ENCODE peak calls at places on chromosomes 1 and 21, in eight cellular contexts. One of them, this sample, is unnamed.

GRCh38 chr1:245622332-245623014 is 467.7 kb downstream of the KIF26B start:
- DNase-seq in RWPE1: no peak
- DNase-seq in activated T-helper 1 cell treated with anti-CD3 and anti-CD28 coated beads, Interleukin-12 subunit alpha, Interleukin-12 subunit beta, Interleukin-2, Interleukin-4 antibody, amounts not matched to agents 30 ng/mL and 10 ng/mL and 1 ng/mL, durations not matched to agents 14 hours and 24 hours and 36 hours: no peak
- DNase-seq in aorta: no peak
- DNase-seq in iris pigment epithelial cell: no peak
- DNase-seq in caudate nucleus: no peak
- DNase-seq in pancreas: no peak
- DNase-seq in frontal cortex: no peak
- DNase-seq in this sample: no peak

GRCh38 chr1:52633291-52633754 is 355 bp downstream of the SHISAL2A start:
- DNase-seq in iris pigment epithelial cell: no peak
- DNase-seq in activated T-helper 1 cell treated with anti-CD3 and anti-CD28 coated beads, Interleukin-12 subunit alpha, Interleukin-12 subunit beta, Interleukin-2, Interleukin-4 antibody, amounts not matched to agents 30 ng/mL and 10 ng/mL and 1 ng/mL, durations not matched to agents 14 hours and 24 hours and 36 hours: peak; percentile 24
- DNase-seq in caudate nucleus: no peak
- DNase-seq in RWPE1: no peak
- DNase-seq in pancreas: no peak
- DNase-seq in aorta: no peak
- DNase-seq in frontal cortex: no peak
- DNase-seq in this sample: no peak

GRCh38 chr1:25799758-25800537 is at the start of gene SELENON:
- DNase-seq in frontal cortex: peak; percentile 88
- DNase-seq in iris pigment epithelial cell: peak; percentile 27
- DNase-seq in RWPE1: peak; percentile 45
- DNase-seq in activated T-helper 1 cell treated with anti-CD3 and anti-CD28 coated beads, Interleukin-12 subunit alpha, Interleukin-12 subunit beta, Interleukin-2, Interleukin-4 antibody, amounts not matched to agents 30 ng/mL and 10 ng/mL and 1 ng/mL, durations not matched to agents 14 hours and 24 hours and 36 hours: peak; percentile 17
- DNase-seq in aorta: peak; percentile 89
- DNase-seq in pancreas: peak; percentile 80
- DNase-seq in caudate nucleus: no peak
- DNase-seq in this sample: no peak

GRCh38 chr1:186193224-186193623 is 181.8 kb downstream of the TPR start:
- DNase-seq in frontal cortex: no peak
- DNase-seq in caudate nucleus: no peak
- DNase-seq in aorta: no peak
- DNase-seq in iris pigment epithelial cell: no peak
- DNase-seq in activated T-helper 1 cell treated with anti-CD3 and anti-CD28 coated beads, Interleukin-12 subunit alpha, Interleukin-12 subunit beta, Interleukin-2, Interleukin-4 antibody, amounts not matched to agents 30 ng/mL and 10 ng/mL and 1 ng/mL, durations not matched to agents 14 hours and 24 hours and 36 hours: no peak
- DNase-seq in pancreas: no peak
- DNase-seq in RWPE1: no peak
- DNase-seq in this sample: no peak

GRCh38 chr1:75643460-75643859 is 32.5 kb upstream of the SLC44A5 start:
- DNase-seq in RWPE1: no peak
- DNase-seq in frontal cortex: no peak
- DNase-seq in iris pigment epithelial cell: no peak
- DNase-seq in activated T-helper 1 cell treated with anti-CD3 and anti-CD28 coated beads, Interleukin-12 subunit alpha, Interleukin-12 subunit beta, Interleukin-2, Interleukin-4 antibody, amounts not matched to agents 30 ng/mL and 10 ng/mL and 1 ng/mL, durations not matched to agents 14 hours and 24 hours and 36 hours: no peak
- DNase-seq in pancreas: no peak
- DNase-seq in aorta: no peak
- DNase-seq in caudate nucleus: no peak
- DNase-seq in this sample: no peak

GRCh38 chr1:15187175-15187810 is 33.7 kb downstream of the TMEM51 start:
- DNase-seq in iris pigment epithelial cell: no peak
- DNase-seq in pancreas: no peak
- DNase-seq in activated T-helper 1 cell treated with anti-CD3 and anti-CD28 coated beads, Interleukin-12 subunit alpha, Interleukin-12 subunit beta, Interleukin-2, Interleukin-4 antibody, amounts not matched to agents 30 ng/mL and 10 ng/mL and 1 ng/mL, durations not matched to agents 14 hours and 24 hours and 36 hours: no peak
- DNase-seq in frontal cortex: no peak
- DNase-seq in caudate nucleus: no peak
- DNase-seq in RWPE1: no peak
- DNase-seq in aorta: no peak
- DNase-seq in this sample: no peak

GRCh38 chr1:8364528-8365442 is 46.9 kb downstream of the SLC45A1 start:
- DNase-seq in RWPE1: no peak
- DNase-seq in frontal cortex: no peak
- DNase-seq in aorta: peak; percentile 68
- DNase-seq in iris pigment epithelial cell: no peak
- DNase-seq in activated T-helper 1 cell treated with anti-CD3 and anti-CD28 coated beads, Interleukin-12 subunit alpha, Interleukin-12 subunit beta, Interleukin-2, Interleukin-4 antibody, amounts not matched to agents 30 ng/mL and 10 ng/mL and 1 ng/mL, durations not matched to agents 14 hours and 24 hours and 36 hours: no peak
- DNase-seq in caudate nucleus: no peak
- DNase-seq in pancreas: no peak
- DNase-seq in this sample: no peak

GRCh38 chr1:97636941-97637340 is 283.9 kb downstream of the DPYD start:
- DNase-seq in RWPE1: no peak
- DNase-seq in iris pigment epithelial cell: no peak
- DNase-seq in frontal cortex: no peak
- DNase-seq in pancreas: no peak
- DNase-seq in caudate nucleus: no peak
- DNase-seq in aorta: no peak
- DNase-seq in activated T-helper 1 cell treated with anti-CD3 and anti-CD28 coated beads, Interleukin-12 subunit alpha, Interleukin-12 subunit beta, Interleukin-2, Interleukin-4 antibody, amounts not matched to agents 30 ng/mL and 10 ng/mL and 1 ng/mL, durations not matched to agents 14 hours and 24 hours and 36 hours: no peak
- DNase-seq in this sample: no peak

GRCh38 chr1:218322762-218323161 is 22.4 kb upstream of the TGFB2 start:
- DNase-seq in aorta: no peak
- DNase-seq in activated T-helper 1 cell treated with anti-CD3 and anti-CD28 coated beads, Interleukin-12 subunit alpha, Interleukin-12 subunit beta, Interleukin-2, Interleukin-4 antibody, amounts not matched to agents 30 ng/mL and 10 ng/mL and 1 ng/mL, durations not matched to agents 14 hours and 24 hours and 36 hours: no peak
- DNase-seq in iris pigment epithelial cell: no peak
- DNase-seq in pancreas: no peak
- DNase-seq in RWPE1: no peak
- DNase-seq in frontal cortex: no peak
- DNase-seq in caudate nucleus: no peak
- DNase-seq in this sample: no peak

GRCh38 chr1:100034465-100034864 is 64.7 kb downstream of the SLC35A3 start:
- DNase-seq in pancreas: no peak
- DNase-seq in frontal cortex: no peak
- DNase-seq in RWPE1: peak; percentile 40
- DNase-seq in iris pigment epithelial cell: peak; percentile 50
- DNase-seq in aorta: no peak
- DNase-seq in caudate nucleus: no peak
- DNase-seq in activated T-helper 1 cell treated with anti-CD3 and anti-CD28 coated beads, Interleukin-12 subunit alpha, Interleukin-12 subunit beta, Interleukin-2, Interleukin-4 antibody, amounts not matched to agents 30 ng/mL and 10 ng/mL and 1 ng/mL, durations not matched to agents 14 hours and 24 hours and 36 hours: no peak
- DNase-seq in this sample: no peak

GRCh38 chr1:225462714-225463574 is 35.1 kb upstream of the LBR start:
- DNase-seq in activated T-helper 1 cell treated with anti-CD3 and anti-CD28 coated beads, Interleukin-12 subunit alpha, Interleukin-12 subunit beta, Interleukin-2, Interleukin-4 antibody, amounts not matched to agents 30 ng/mL and 10 ng/mL and 1 ng/mL, durations not matched to agents 14 hours and 24 hours and 36 hours: no peak
- DNase-seq in frontal cortex: no peak
- DNase-seq in RWPE1: peak; percentile 64
- DNase-seq in caudate nucleus: no peak
- DNase-seq in pancreas: peak; percentile 61
- DNase-seq in aorta: peak; percentile 39
- DNase-seq in iris pigment epithelial cell: no peak
- DNase-seq in this sample: no peak

GRCh38 chr1:200150721-200151120 is 123.2 kb downstream of the NR5A2 start:
- DNase-seq in iris pigment epithelial cell: peak; percentile 83
- DNase-seq in caudate nucleus: no peak
- DNase-seq in RWPE1: peak; percentile 94
- DNase-seq in activated T-helper 1 cell treated with anti-CD3 and anti-CD28 coated beads, Interleukin-12 subunit alpha, Interleukin-12 subunit beta, Interleukin-2, Interleukin-4 antibody, amounts not matched to agents 30 ng/mL and 10 ng/mL and 1 ng/mL, durations not matched to agents 14 hours and 24 hours and 36 hours: no peak
- DNase-seq in aorta: no peak
- DNase-seq in pancreas: no peak
- DNase-seq in frontal cortex: no peak
- DNase-seq in this sample: no peak

GRCh38 chr1:59730759-59731478 is 83.8 kb upstream of the HOOK1 start:
- DNase-seq in aorta: peak; percentile 91
- DNase-seq in activated T-helper 1 cell treated with anti-CD3 and anti-CD28 coated beads, Interleukin-12 subunit alpha, Interleukin-12 subunit beta, Interleukin-2, Interleukin-4 antibody, amounts not matched to agents 30 ng/mL and 10 ng/mL and 1 ng/mL, durations not matched to agents 14 hours and 24 hours and 36 hours: peak; percentile 9
- DNase-seq in RWPE1: peak; percentile 79
- DNase-seq in caudate nucleus: no peak
- DNase-seq in pancreas: no peak
- DNase-seq in iris pigment epithelial cell: peak; percentile 97
- DNase-seq in frontal cortex: no peak
- DNase-seq in this sample: peak; percentile 82

GRCh38 chr21:15023782-15024181 is 41.0 kb downstream of the NRIP1 start:
- DNase-seq in frontal cortex: no peak
- DNase-seq in aorta: no peak
- DNase-seq in RWPE1: no peak
- DNase-seq in pancreas: no peak
- DNase-seq in activated T-helper 1 cell treated with anti-CD3 and anti-CD28 coated beads, Interleukin-12 subunit alpha, Interleukin-12 subunit beta, Interleukin-2, Interleukin-4 antibody, amounts not matched to agents 30 ng/mL and 10 ng/mL and 1 ng/mL, durations not matched to agents 14 hours and 24 hours and 36 hours: no peak
- DNase-seq in caudate nucleus: no peak
- DNase-seq in iris pigment epithelial cell: peak; percentile 85
- DNase-seq in this sample: no peak

GRCh38 chr1:180627411-180627810 is 4.4 kb upstream of the XPR1 start:
- DNase-seq in RWPE1: no peak
- DNase-seq in caudate nucleus: no peak
- DNase-seq in pancreas: no peak
- DNase-seq in iris pigment epithelial cell: peak; percentile 28
- DNase-seq in aorta: no peak
- DNase-seq in activated T-helper 1 cell treated with anti-CD3 and anti-CD28 coated beads, Interleukin-12 subunit alpha, Interleukin-12 subunit beta, Interleukin-2, Interleukin-4 antibody, amounts not matched to agents 30 ng/mL and 10 ng/mL and 1 ng/mL, durations not matched to agents 14 hours and 24 hours and 36 hours: no peak
- DNase-seq in frontal cortex: no peak
- DNase-seq in this sample: no peak

GRCh38 chr1:178271471-178271870 is 177.6 kb downstream of the RASAL2 start:
- DNase-seq in caudate nucleus: no peak
- DNase-seq in iris pigment epithelial cell: no peak
- DNase-seq in activated T-helper 1 cell treated with anti-CD3 and anti-CD28 coated beads, Interleukin-12 subunit alpha, Interleukin-12 subunit beta, Interleukin-2, Interleukin-4 antibody, amounts not matched to agents 30 ng/mL and 10 ng/mL and 1 ng/mL, durations not matched to agents 14 hours and 24 hours and 36 hours: no peak
- DNase-seq in frontal cortex: no peak
- DNase-seq in aorta: no peak
- DNase-seq in pancreas: no peak
- DNase-seq in RWPE1: no peak
- DNase-seq in this sample: no peak

GRCh38 chr1:152811050-152811449 is 721 bp upstream of the LCE1B start:
- DNase-seq in pancreas: no peak
- DNase-seq in RWPE1: peak; percentile 13
- DNase-seq in frontal cortex: no peak
- DNase-seq in activated T-helper 1 cell treated with anti-CD3 and anti-CD28 coated beads, Interleukin-12 subunit alpha, Interleukin-12 subunit beta, Interleukin-2, Interleukin-4 antibody, amounts not matched to agents 30 ng/mL and 10 ng/mL and 1 ng/mL, durations not matched to agents 14 hours and 24 hours and 36 hours: no peak
- DNase-seq in iris pigment epithelial cell: no peak
- DNase-seq in aorta: no peak
- DNase-seq in caudate nucleus: no peak
- DNase-seq in this sample: no peak

GRCh38 chr1:27518808-27519207 is 28.8 kb upstream of the WASF2 start:
- DNase-seq in frontal cortex: no peak
- DNase-seq in pancreas: no peak
- DNase-seq in iris pigment epithelial cell: no peak
- DNase-seq in aorta: no peak
- DNase-seq in caudate nucleus: no peak
- DNase-seq in activated T-helper 1 cell treated with anti-CD3 and anti-CD28 coated beads, Interleukin-12 subunit alpha, Interleukin-12 subunit beta, Interleukin-2, Interleukin-4 antibody, amounts not matched to agents 30 ng/mL and 10 ng/mL and 1 ng/mL, durations not matched to agents 14 hours and 24 hours and 36 hours: no peak
- DNase-seq in RWPE1: no peak
- DNase-seq in this sample: no peak

GRCh38 chr21:28283652-28284490 is 708.8 kb downstream of the LTN1 start:
- DNase-seq in iris pigment epithelial cell: peak; percentile 98
- DNase-seq in caudate nucleus: no peak
- DNase-seq in aorta: no peak
- DNase-seq in activated T-helper 1 cell treated with anti-CD3 and anti-CD28 coated beads, Interleukin-12 subunit alpha, Interleukin-12 subunit beta, Interleukin-2, Interleukin-4 antibody, amounts not matched to agents 30 ng/mL and 10 ng/mL and 1 ng/mL, durations not matched to agents 14 hours and 24 hours and 36 hours: no peak
- DNase-seq in frontal cortex: no peak
- DNase-seq in pancreas: no peak
- DNase-seq in RWPE1: no peak
- DNase-seq in this sample: peak; percentile 36

GRCh38 chr1:151989131-151989868 is 4.4 kb downstream of the S100A10 start:
- DNase-seq in iris pigment epithelial cell: peak; percentile 90
- DNase-seq in activated T-helper 1 cell treated with anti-CD3 and anti-CD28 coated beads, Interleukin-12 subunit alpha, Interleukin-12 subunit beta, Interleukin-2, Interleukin-4 antibody, amounts not matched to agents 30 ng/mL and 10 ng/mL and 1 ng/mL, durations not matched to agents 14 hours and 24 hours and 36 hours: no peak
- DNase-seq in frontal cortex: no peak
- DNase-seq in caudate nucleus: no peak
- DNase-seq in RWPE1: peak; percentile 79
- DNase-seq in pancreas: no peak
- DNase-seq in aorta: peak; percentile 90
- DNase-seq in this sample: peak; percentile 65

GRCh38 chr1:174875306-174875705 is 124.4 kb upstream of the CACYBP start:
- DNase-seq in pancreas: peak; percentile 79
- DNase-seq in activated T-helper 1 cell treated with anti-CD3 and anti-CD28 coated beads, Interleukin-12 subunit alpha, Interleukin-12 subunit beta, Interleukin-2, Interleukin-4 antibody, amounts not matched to agents 30 ng/mL and 10 ng/mL and 1 ng/mL, durations not matched to agents 14 hours and 24 hours and 36 hours: no peak
- DNase-seq in caudate nucleus: no peak
- DNase-seq in aorta: no peak
- DNase-seq in frontal cortex: no peak
- DNase-seq in RWPE1: peak; percentile 52
- DNase-seq in iris pigment epithelial cell: no peak
- DNase-seq in this sample: peak; percentile 84

GRCh38 chr1:30929135-30929889 is 20.8 kb upstream of the SDC3 start:
- DNase-seq in iris pigment epithelial cell: peak; percentile 43
- DNase-seq in frontal cortex: no peak
- DNase-seq in caudate nucleus: no peak
- DNase-seq in activated T-helper 1 cell treated with anti-CD3 and anti-CD28 coated beads, Interleukin-12 subunit alpha, Interleukin-12 subunit beta, Interleukin-2, Interleukin-4 antibody, amounts not matched to agents 30 ng/mL and 10 ng/mL and 1 ng/mL, durations not matched to agents 14 hours and 24 hours and 36 hours: peak; percentile 30
- DNase-seq in RWPE1: peak; percentile 48
- DNase-seq in pancreas: no peak
- DNase-seq in aorta: no peak
- DNase-seq in this sample: no peak

GRCh38 chr1:14190508-14190907 is 408.0 kb upstream of the KAZN start:
- DNase-seq in iris pigment epithelial cell: peak; percentile 28
- DNase-seq in RWPE1: peak; percentile 95
- DNase-seq in aorta: no peak
- DNase-seq in pancreas: no peak
- DNase-seq in activated T-helper 1 cell treated with anti-CD3 and anti-CD28 coated beads, Interleukin-12 subunit alpha, Interleukin-12 subunit beta, Interleukin-2, Interleukin-4 antibody, amounts not matched to agents 30 ng/mL and 10 ng/mL and 1 ng/mL, durations not matched to agents 14 hours and 24 hours and 36 hours: no peak
- DNase-seq in frontal cortex: no peak
- DNase-seq in caudate nucleus: no peak
- DNase-seq in this sample: peak; percentile 28

GRCh38 chr1:115679141-115679611 is 37.4 kb downstream of the VANGL1 start:
- DNase-seq in activated T-helper 1 cell treated with anti-CD3 and anti-CD28 coated beads, Interleukin-12 subunit alpha, Interleukin-12 subunit beta, Interleukin-2, Interleukin-4 antibody, amounts not matched to agents 30 ng/mL and 10 ng/mL and 1 ng/mL, durations not matched to agents 14 hours and 24 hours and 36 hours: no peak
- DNase-seq in pancreas: no peak
- DNase-seq in frontal cortex: no peak
- DNase-seq in iris pigment epithelial cell: peak; percentile 77
- DNase-seq in aorta: peak; percentile 87
- DNase-seq in RWPE1: peak; percentile 76
- DNase-seq in caudate nucleus: no peak
- DNase-seq in this sample: no peak

GRCh38 chr1:170063109-170063826 is 11.2 kb downstream of the KIFAP3 start:
- DNase-seq in activated T-helper 1 cell treated with anti-CD3 and anti-CD28 coated beads, Interleukin-12 subunit alpha, Interleukin-12 subunit beta, Interleukin-2, Interleukin-4 antibody, amounts not matched to agents 30 ng/mL and 10 ng/mL and 1 ng/mL, durations not matched to agents 14 hours and 24 hours and 36 hours: no peak
- DNase-seq in pancreas: no peak
- DNase-seq in RWPE1: peak; percentile 82
- DNase-seq in aorta: no peak
- DNase-seq in caudate nucleus: no peak
- DNase-seq in iris pigment epithelial cell: peak; percentile 41
- DNase-seq in frontal cortex: no peak
- DNase-seq in this sample: no peak

GRCh38 chr1:150551784-150552691 is 2.8 kb downstream of the ADAMTSL4 start:
- DNase-seq in pancreas: no peak
- DNase-seq in aorta: peak; percentile 95
- DNase-seq in caudate nucleus: no peak
- DNase-seq in activated T-helper 1 cell treated with anti-CD3 and anti-CD28 coated beads, Interleukin-12 subunit alpha, Interleukin-12 subunit beta, Interleukin-2, Interleukin-4 antibody, amounts not matched to agents 30 ng/mL and 10 ng/mL and 1 ng/mL, durations not matched to agents 14 hours and 24 hours and 36 hours: no peak
- DNase-seq in frontal cortex: peak; percentile 58
- DNase-seq in iris pigment epithelial cell: peak; percentile 97
- DNase-seq in RWPE1: peak; percentile 90
- DNase-seq in this sample: peak; percentile 79

GRCh38 chr1:115282825-115283224 is 55.2 kb downstream of the NGF start:
- DNase-seq in pancreas: no peak
- DNase-seq in iris pigment epithelial cell: no peak
- DNase-seq in aorta: peak; percentile 86
- DNase-seq in activated T-helper 1 cell treated with anti-CD3 and anti-CD28 coated beads, Interleukin-12 subunit alpha, Interleukin-12 subunit beta, Interleukin-2, Interleukin-4 antibody, amounts not matched to agents 30 ng/mL and 10 ng/mL and 1 ng/mL, durations not matched to agents 14 hours and 24 hours and 36 hours: no peak
- DNase-seq in frontal cortex: no peak
- DNase-seq in caudate nucleus: no peak
- DNase-seq in RWPE1: no peak
- DNase-seq in this sample: peak; percentile 54

GRCh38 chr1:67524143-67525052 is 94.2 kb upstream of the SERBP1 start:
- DNase-seq in caudate nucleus: no peak
- DNase-seq in aorta: no peak
- DNase-seq in activated T-helper 1 cell treated with anti-CD3 and anti-CD28 coated beads, Interleukin-12 subunit alpha, Interleukin-12 subunit beta, Interleukin-2, Interleukin-4 antibody, amounts not matched to agents 30 ng/mL and 10 ng/mL and 1 ng/mL, durations not matched to agents 14 hours and 24 hours and 36 hours: no peak
- DNase-seq in RWPE1: no peak
- DNase-seq in iris pigment epithelial cell: no peak
- DNase-seq in pancreas: no peak
- DNase-seq in frontal cortex: no peak
- DNase-seq in this sample: no peak

GRCh38 chr1:159429074-159429861 is 2.7 kb upstream of the OR10J4 start:
- DNase-seq in caudate nucleus: no peak
- DNase-seq in pancreas: no peak
- DNase-seq in frontal cortex: no peak
- DNase-seq in aorta: no peak
- DNase-seq in RWPE1: peak; percentile 4
- DNase-seq in activated T-helper 1 cell treated with anti-CD3 and anti-CD28 coated beads, Interleukin-12 subunit alpha, Interleukin-12 subunit beta, Interleukin-2, Interleukin-4 antibody, amounts not matched to agents 30 ng/mL and 10 ng/mL and 1 ng/mL, durations not matched to agents 14 hours and 24 hours and 36 hours: no peak
- DNase-seq in iris pigment epithelial cell: peak; percentile 91
- DNase-seq in this sample: no peak

GRCh38 chr1:181126289-181126688 is 37.8 kb downstream of the IER5 start:
- DNase-seq in caudate nucleus: no peak
- DNase-seq in RWPE1: no peak
- DNase-seq in aorta: no peak
- DNase-seq in frontal cortex: no peak
- DNase-seq in iris pigment epithelial cell: no peak
- DNase-seq in activated T-helper 1 cell treated with anti-CD3 and anti-CD28 coated beads, Interleukin-12 subunit alpha, Interleukin-12 subunit beta, Interleukin-2, Interleukin-4 antibody, amounts not matched to agents 30 ng/mL and 10 ng/mL and 1 ng/mL, durations not matched to agents 14 hours and 24 hours and 36 hours: no peak
- DNase-seq in pancreas: no peak
- DNase-seq in this sample: no peak

GRCh38 chr1:35886606-35887431 is 3.8 kb downstream of the AGO1 start:
- DNase-seq in pancreas: no peak
- DNase-seq in iris pigment epithelial cell: peak; percentile 19
- DNase-seq in frontal cortex: no peak
- DNase-seq in activated T-helper 1 cell treated with anti-CD3 and anti-CD28 coated beads, Interleukin-12 subunit alpha, Interleukin-12 subunit beta, Interleukin-2, Interleukin-4 antibody, amounts not matched to agents 30 ng/mL and 10 ng/mL and 1 ng/mL, durations not matched to agents 14 hours and 24 hours and 36 hours: no peak
- DNase-seq in caudate nucleus: no peak
- DNase-seq in RWPE1: no peak
- DNase-seq in aorta: no peak
- DNase-seq in this sample: no peak

GRCh38 chr1:227926216-227926791 is 21.4 kb downstream of the WNT9A start:
- DNase-seq in RWPE1: no peak
- DNase-seq in aorta: no peak
- DNase-seq in frontal cortex: no peak
- DNase-seq in iris pigment epithelial cell: no peak
- DNase-seq in caudate nucleus: no peak
- DNase-seq in pancreas: no peak
- DNase-seq in activated T-helper 1 cell treated with anti-CD3 and anti-CD28 coated beads, Interleukin-12 subunit alpha, Interleukin-12 subunit beta, Interleukin-2, Interleukin-4 antibody, amounts not matched to agents 30 ng/mL and 10 ng/mL and 1 ng/mL, durations not matched to agents 14 hours and 24 hours and 36 hours: no peak
- DNase-seq in this sample: no peak

GRCh38 chr1:56200446-56200845 is 378.9 kb downstream of the PLPP3 start:
- DNase-seq in aorta: no peak
- DNase-seq in activated T-helper 1 cell treated with anti-CD3 and anti-CD28 coated beads, Interleukin-12 subunit alpha, Interleukin-12 subunit beta, Interleukin-2, Interleukin-4 antibody, amounts not matched to agents 30 ng/mL and 10 ng/mL and 1 ng/mL, durations not matched to agents 14 hours and 24 hours and 36 hours: no peak
- DNase-seq in RWPE1: no peak
- DNase-seq in pancreas: no peak
- DNase-seq in caudate nucleus: no peak
- DNase-seq in iris pigment epithelial cell: no peak
- DNase-seq in frontal cortex: no peak
- DNase-seq in this sample: no peak

GRCh38 chr1:218480137-218480536 is 135.0 kb downstream of the TGFB2 start:
- DNase-seq in pancreas: no peak
- DNase-seq in activated T-helper 1 cell treated with anti-CD3 and anti-CD28 coated beads, Interleukin-12 subunit alpha, Interleukin-12 subunit beta, Interleukin-2, Interleukin-4 antibody, amounts not matched to agents 30 ng/mL and 10 ng/mL and 1 ng/mL, durations not matched to agents 14 hours and 24 hours and 36 hours: no peak
- DNase-seq in RWPE1: peak; percentile 41
- DNase-seq in iris pigment epithelial cell: peak; percentile 99
- DNase-seq in frontal cortex: no peak
- DNase-seq in aorta: no peak
- DNase-seq in caudate nucleus: no peak
- DNase-seq in this sample: no peak